ENCODE peak calls at places on chromosomes 16 and 17, in five cellular contexts. W is astrocyte of the spinal cord, R is WERI-Rb-1, I is transverse colon, K is MM.1S. Z is an unnamed sample.

GRCh38 chr17:44865231-44865660 is 17.6 kb downstream of the HIGD1B start:
- DNase-seq in R (peak; percentile 81), K (peak; percentile 72), W (peak; percentile 76), I (peak; percentile 69), Z (peak; percentile 87)

GRCh38 chr17:66271512-66271911 is 30.9 kb upstream of the PRKCA start:
- DNase-seq in K (no peak), I (no peak), W (no peak), R (no peak), Z (no peak)

GRCh38 chr17:41666708-41667279 is 21.9 kb upstream of the EIF1 start:
- DNase-seq in I (peak; percentile 91), R (peak; percentile 91), K (peak; percentile 92), W (peak; percentile 65), Z (peak; percentile 95)

GRCh38 chr16:51532551-51532950 is 381.5 kb upstream of the SALL1 start:
- DNase-seq in W (no peak), R (no peak), I (no peak), K (no peak), Z (no peak)

GRCh38 chr16:47037396-47037745 is 63.9 kb upstream of the DNAJA2 start:
- DNase-seq in W (peak; percentile 5), K (peak; percentile 6), I (peak; percentile 38), R (peak; percentile 41), Z (peak; percentile 31)

GRCh38 chr16:2979669-2980226 is 498 bp downstream of the PKMYT1 start:
- DNase-seq in I (no peak), W (no peak), K (no peak), R (peak; percentile 69), Z (peak; percentile 48)

GRCh38 chr17:47287639-47288038 is 34.0 kb downstream of the ITGB3 start:
- DNase-seq in I (no peak), K (no peak), R (no peak), W (no peak), Z (no peak)

GRCh38 chr17:40936437-40936971 is 942 bp downstream of the KRT23 start:
- DNase-seq in W (no peak), K (no peak), R (no peak), I (peak; percentile 33), Z (peak; percentile 96)

GRCh38 chr17:63480826-63481487 is 4.1 kb downstream of the ACE start:
- DNase-seq in R (no peak), W (no peak), K (no peak), I (no peak), Z (no peak)

GRCh38 chr17:63445571-63446217 is 412 bp downstream of the CYB561 start:
- DNase-seq in K (peak; percentile 63), W (no peak), R (peak; percentile 65), I (peak; percentile 62), Z (no peak)

GRCh38 chr17:63571632-63572310 is 21.5 kb downstream of the DCAF7 start:
- DNase-seq in K (no peak), R (no peak), I (no peak), W (peak; percentile 49), Z (no peak)

GRCh38 chr16:24993722-24994686 is 21.2 kb downstream of the ARHGAP17 start:
- DNase-seq in W (peak; percentile 93), I (peak; percentile 59), R (no peak), K (no peak), Z (peak; percentile 50)

GRCh38 chr16:75029854-75030253 is 31.0 kb downstream of the ZNRF1 start:
- DNase-seq in W (peak; percentile 46), I (no peak), R (no peak), K (no peak), Z (peak; percentile 16)

GRCh38 chr17:38656959-38657823 is 17.6 kb downstream of the EPOP start:
- DNase-seq in I (no peak), K (no peak), R (no peak), W (no peak), Z (peak; percentile 88)

GRCh38 chr16:85136705-85137322 is 24.5 kb upstream of the CIBAR2 start:
- DNase-seq in K (no peak), W (peak; percentile 32), R (no peak), I (peak; percentile 35), Z (no peak)

GRCh38 chr16:80092686-80093085 is 448.1 kb upstream of the DYNLRB2 start:
- DNase-seq in I (no peak), K (no peak), R (no peak), W (no peak), Z (no peak)

GRCh38 chr16:58459344-58460218 is 40.4 kb upstream of the NDRG4 start:
- DNase-seq in K (no peak), W (peak; percentile 36), R (no peak), I (no peak), Z (peak; percentile 54)

GRCh38 chr16:67278773-67279295 is 498 bp upstream of the PLEKHG4 start:
- DNase-seq in R (peak; percentile 48), I (peak; percentile 40), K (no peak), W (no peak), Z (peak; percentile 34)

GRCh38 chr16:83393196-83393981 is 414.4 kb upstream of the HSBP1 start:
- DNase-seq in R (no peak), W (no peak), I (no peak), K (no peak), Z (no peak)
- TF ChIP-seq CTCF in R (no peak), W (peak; percentile 22), I (no peak), K (no peak), Z (no peak)

DNA sequence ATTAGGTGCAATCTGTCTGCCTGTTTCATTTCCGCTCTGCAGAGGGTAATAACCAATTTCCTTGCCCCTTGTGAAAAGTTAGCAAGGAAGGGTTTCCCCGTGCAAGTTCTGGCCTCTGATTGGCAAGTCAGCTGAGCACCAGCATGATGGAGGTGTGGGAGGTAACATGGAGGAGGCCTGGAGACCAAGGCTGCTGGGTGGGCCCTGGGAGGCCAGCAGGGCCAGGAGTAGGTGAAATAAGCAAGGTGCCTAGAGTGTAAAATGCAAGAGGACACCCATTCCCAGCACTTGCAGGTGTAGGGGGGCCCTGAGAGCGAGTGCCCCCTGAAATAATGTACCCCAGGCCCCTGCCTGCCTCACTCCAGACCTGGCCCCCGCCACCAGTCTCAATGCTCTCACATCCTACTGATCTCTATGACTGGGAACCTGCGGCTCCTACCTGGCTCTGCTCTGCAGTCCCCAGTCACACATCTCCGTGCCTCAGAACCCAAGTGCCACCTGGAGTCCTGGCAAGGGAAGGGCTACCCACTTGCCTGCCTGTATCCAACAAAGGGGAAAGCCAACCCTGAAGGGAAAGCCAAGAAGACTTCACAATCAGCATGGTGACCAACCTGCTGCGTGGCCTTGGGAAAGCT is 116.2 kb downstream of the C16orf78 start:
- DNase-seq in W (no peak), R (no peak), K (no peak), I (peak; percentile 7), Z (no peak)
- TF ChIP-seq CTCF in W (no peak), R (no peak), K (peak; percentile 32), I (no peak), Z (no peak)

GRCh38 chr16:62077998-62078397 is 41.8 kb upstream of the CDH8 start:
- DNase-seq in I (no peak), K (peak; percentile 10), W (no peak), R (peak; percentile 10), Z (no peak)
- TF ChIP-seq CTCF in I (no peak), K (peak; percentile 50), W (peak; percentile 27), R (peak; percentile 57), Z (no peak)

GRCh38 chr17:80030730-80031410 is 4.8 kb downstream of the TBC1D16 start:
- DNase-seq in R (peak; percentile 91), I (peak; percentile 74), K (no peak), W (no peak), Z (peak; percentile 80)
- TF ChIP-seq CTCF in R (peak; percentile 50), I (no peak), K (no peak), W (no peak), Z (no peak)

GRCh38 chr16:10519929-10520868 is 60.2 kb downstream of the EMP2 start:
- DNase-seq in K (no peak), W (no peak), R (no peak), I (no peak), Z (peak; percentile 26)
- TF ChIP-seq CTCF in K (no peak), W (no peak), R (no peak), I (no peak), Z (no peak)

GRCh38 chr16:69105501-69106361 is at the start of gene HAS3:
- DNase-seq in W (peak; percentile 63), K (peak; percentile 55), R (peak; percentile 64), I (peak; percentile 75), Z (peak; percentile 88)
- TF ChIP-seq CTCF in W (peak; percentile 36), K (peak; percentile 37), R (peak; percentile 58), I (no peak), Z (peak; percentile 34)

GRCh38 chr17:29115906-29116651 is 64.1 kb downstream of the MYO18A start:
- DNase-seq in W (peak; percentile 44), I (no peak), K (peak; percentile 21), R (peak; percentile 60), Z (peak; percentile 47)
- TF ChIP-seq CTCF in W (peak; percentile 66), I (no peak), K (peak; percentile 53), R (peak; percentile 77), Z (peak; percentile 61)